ENCODE peak calls at places on chromosomes 6 and 20, in eight cellular contexts. U is spleen, G is stomach, Z is sigmoid colon, M is Panc1, S is H1, N is prostate gland, C is GM23338. R is an unnamed sample.

GRCh38 chr6:33205172-33206026 is 944 bp downstream of the HSD17B8 start:
- DNase-seq in U (peak), G (no peak), Z (peak), M (peak), S (no peak), N (no peak), C (peak), R (no peak)

GRCh38 chr6:110654096-110654820 is 161.0 kb downstream of the CDK19 start:
- DNase-seq in U (no peak), G (no peak), Z (no peak), M (peak), S (no peak), N (no peak), C (no peak), R (no peak)

GRCh38 chr6:31070711-31071197 is 41.6 kb downstream of the C6orf15 start:
- DNase-seq in U (no peak), G (peak), Z (no peak), M (no peak), S (peak), N (peak), C (peak), R (no peak)

GRCh38 chr6:44649365-44650025 is 262.0 kb downstream of the CDC5L start:
- DNase-seq in U (no peak), G (no peak), Z (no peak), M (no peak), S (no peak), N (no peak), C (no peak), R (no peak)

GRCh38 chr6:72620866-72621242 is 1.0 kb upstream of the KCNQ5 start:
- DNase-seq in U (peak), G (no peak), Z (no peak), M (no peak), S (peak), N (no peak), C (peak), R (no peak)

GRCh38 chr6:127737009-127737486 is 160.1 kb downstream of the C6orf58 start:
- DNase-seq in U (no peak), G (peak), Z (no peak), M (peak), S (no peak), N (peak), C (peak), R (no peak)

GRCh38 chr6:27630727-27631613 is 158.1 kb upstream of the ZNF184 start:
- DNase-seq in U (no peak), G (no peak), Z (no peak), M (peak), S (peak), N (peak), C (peak), R (no peak)

GRCh38 chr6:170147832-170148708 is 142.8 kb downstream of the DLL1 start:
- DNase-seq in U (peak), G (no peak), Z (peak), M (no peak), S (no peak), N (no peak), C (peak), R (peak)

GRCh38 chr6:117908246-117909107 is 1.4 kb downstream of the SLC35F1 start:
- DNase-seq in U (no peak), G (no peak), Z (no peak), M (no peak), S (no peak), N (no peak), C (peak), R (no peak)

GRCh38 chr6:158040804-158041347 is 59.2 kb downstream of the SYNJ2 start:
- DNase-seq in U (peak), G (no peak), Z (peak), M (no peak), S (no peak), N (no peak), C (no peak), R (no peak)

DNA sequence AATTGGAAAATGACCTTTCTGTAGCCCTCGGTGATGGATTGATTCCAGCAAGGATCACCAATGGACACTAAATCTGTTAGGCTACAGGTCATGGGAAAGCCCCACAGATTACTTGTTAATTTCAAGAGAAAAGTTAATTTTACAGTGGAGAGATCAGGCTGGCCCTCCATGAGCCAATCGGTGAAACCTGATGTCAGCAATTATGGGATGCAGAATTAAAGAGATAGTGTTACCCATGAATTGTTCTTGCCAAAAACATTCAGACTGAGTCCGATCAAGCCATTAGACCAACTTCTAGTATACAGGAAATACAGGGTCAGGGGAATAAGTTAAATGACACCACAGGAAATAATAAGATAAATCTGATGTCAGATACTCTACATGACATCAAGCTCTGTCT is 214.9 kb upstream of the SYNDIG1 start:
- DNase-seq in U (no peak), G (no peak), Z (no peak), M (no peak), S (no peak), N (no peak), C (no peak), R (no peak)
- TF ChIP-seq POLR2AphosphoS5 in U (no peak), G (no peak), Z (no peak), M (no peak), S (no peak), N (no peak), C (no peak), R (no peak)

GRCh38 chr20:31515775-31516107 is 1.5 kb downstream of the HM13 start:
- DNase-seq in U (no peak), G (no peak), Z (no peak), M (no peak), S (no peak), N (no peak), C (peak), R (no peak)
- TF ChIP-seq POLR2AphosphoS5 in U (no peak), G (no peak), Z (no peak), M (no peak), S (no peak), N (no peak), C (no peak), R (no peak)

DNA sequence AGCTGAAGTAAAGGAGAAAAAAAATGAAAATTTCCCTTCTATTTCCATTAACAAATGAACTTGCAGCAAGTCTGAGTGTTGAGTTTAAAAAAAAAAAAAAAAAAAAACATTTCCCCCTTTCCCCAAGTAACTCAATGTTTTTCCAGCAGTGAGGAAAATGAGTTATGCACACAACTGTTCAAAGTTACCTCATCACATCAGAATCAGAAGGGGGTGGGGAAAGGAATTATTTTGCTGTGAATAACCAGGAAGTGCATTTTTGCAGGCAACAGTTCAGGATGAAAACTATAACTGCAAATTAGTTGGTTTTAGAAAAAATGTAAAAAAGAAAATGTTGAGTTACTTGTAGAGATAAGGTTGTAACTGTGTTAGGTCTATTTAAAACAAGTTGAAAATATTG is 568.9 kb upstream of the CITED2 start:
- DNase-seq in U (no peak), G (no peak), Z (no peak), M (peak), S (no peak), N (no peak), C (no peak), R (no peak)
- TF ChIP-seq POLR2AphosphoS5 in U (no peak), G (no peak), Z (no peak), M (no peak), S (no peak), N (no peak), C (no peak), R (no peak)

DNA sequence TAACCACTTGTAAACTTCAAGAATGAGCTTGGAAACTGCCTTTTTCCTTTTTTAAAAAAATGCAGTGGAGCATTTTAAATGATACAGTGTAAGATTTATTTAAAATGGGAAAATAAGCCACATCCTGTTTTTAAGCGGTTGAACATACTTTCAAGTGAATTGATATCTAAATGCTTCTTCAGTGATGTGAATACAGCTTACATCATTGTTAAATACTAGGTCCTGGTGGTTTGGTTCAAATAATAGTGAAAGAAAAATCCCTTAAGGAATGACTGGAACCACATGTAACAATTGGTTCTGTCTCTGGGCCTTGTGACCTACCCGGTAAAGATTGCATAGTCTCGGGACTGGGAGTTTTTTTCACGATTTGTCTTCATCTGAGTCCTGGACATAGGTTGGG is 44.2 kb downstream of the BMP6 start:
- DNase-seq in U (no peak), G (no peak), Z (no peak), M (no peak), S (no peak), N (no peak), C (no peak), R (no peak)
- TF ChIP-seq POLR2AphosphoS5 in U (no peak), G (no peak), Z (no peak), M (no peak), S (no peak), N (no peak), C (no peak), R (no peak)

GRCh38 chr20:49985157-49985556 is 2.4 kb downstream of the SNAI1 start:
- DNase-seq in U (no peak), G (no peak), Z (no peak), M (no peak), S (no peak), N (no peak), C (no peak), R (no peak)
- TF ChIP-seq POLR2AphosphoS5 in U (no peak), G (no peak), Z (no peak), M (no peak), S (no peak), N (no peak), C (no peak), R (no peak)

R was measured in suprapubic skin.